ENCODE peak calls at places on chromosomes 1 and 21, in seven cellular contexts. V is GM12878, G is transverse colon, S is sigmoid colon, Y is stomach, F is K562, T is SK-N-SH. Q is an unnamed sample.

GRCh38 chr1:14517813-14518180 is 80.7 kb upstream of the KAZN start:
- DNase-seq in T (no peak), F (no peak), S (no peak), Y (no peak), G (no peak), V (no peak), Q (no peak)

GRCh38 chr1:169874229-169874628 is 19.5 kb downstream of the SCYL3 start:
- DNase-seq in V (no peak), G (no peak), T (no peak), F (no peak), S (no peak), Y (no peak), Q (no peak)

GRCh38 chr21:28943631-28944030 is 49.0 kb downstream of the LTN1 start:
- DNase-seq in S (no peak), T (no peak), V (no peak), F (no peak), G (no peak), Y (no peak), Q (no peak)

GRCh38 chr1:156383023-156383422 is 14.0 kb downstream of the RHBG start:
- DNase-seq in F (peak), S (no peak), G (peak), V (no peak), Y (peak), T (peak), Q (no peak)

GRCh38 chr1:67599085-67599484 is 85.9 kb upstream of the GADD45A start:
- DNase-seq in T (no peak), Y (no peak), G (peak), F (no peak), V (no peak), S (no peak), Q (no peak)

GRCh38 chr1:41500378-41500777 is 15.9 kb upstream of the EDN2 start:
- DNase-seq in S (peak), V (no peak), F (no peak), T (no peak), G (peak), Y (peak), Q (no peak)

GRCh38 chr1:2494323-2494693 is 18.2 kb downstream of the PLCH2 start:
- DNase-seq in Y (no peak), T (no peak), V (no peak), S (peak), G (peak), F (no peak), Q (no peak)

GRCh38 chr1:222987616-222988015 is 155.4 kb downstream of the TLR5 start:
- DNase-seq in V (no peak), S (no peak), G (no peak), T (no peak), Y (no peak), F (no peak), Q (no peak)

GRCh38 chr1:182784556-182785171 is 4.9 kb upstream of the NPL start:
- DNase-seq in T (peak), G (no peak), V (no peak), S (no peak), Y (no peak), F (no peak), Q (no peak)

GRCh38 chr1:31181515-31182343 is 58.0 kb downstream of the NKAIN1 start:
- DNase-seq in V (no peak), Y (peak), G (peak), F (peak), T (peak), S (peak), Q (no peak)

GRCh38 chr1:172338295-172338735 is 82.2 kb upstream of the C1orf105 start:
- DNase-seq in G (no peak), F (no peak), T (no peak), S (no peak), V (peak), Y (no peak), Q (no peak)

GRCh38 chr1:206831605-206832004 is 33.8 kb upstream of the IL20 start:
- DNase-seq in F (no peak), G (no peak), S (no peak), Y (no peak), T (no peak), V (no peak), Q (peak)

GRCh38 chr1:15883326-15883725 is 35.8 kb downstream of the SPEN start:
- DNase-seq in G (no peak), F (no peak), T (no peak), V (no peak), S (no peak), Y (no peak), Q (peak)

GRCh38 chr1:26300586-26301275 is 5.7 kb downstream of the UBXN11 start:
- DNase-seq in F (no peak), G (no peak), Y (no peak), T (no peak), S (no peak), V (no peak), Q (no peak)

GRCh38 chr1:5740865-5741860 is 251.1 kb downstream of the NPHP4 start:
- DNase-seq in S (peak), V (no peak), G (no peak), Y (no peak), F (no peak), T (no peak), Q (no peak)

GRCh38 chr1:111515291-111516007 is 12.0 kb upstream of the ADORA3 start:
- DNase-seq in S (peak), V (no peak), Y (peak), F (no peak), G (peak), T (peak), Q (no peak)

GRCh38 chr1:204319462-204319861 is 40.3 kb downstream of the PLEKHA6 start:
- DNase-seq in S (no peak), F (peak), T (no peak), V (no peak), Y (peak), G (peak), Q (no peak)

GRCh38 chr1:3368711-3369436 is 85.6 kb upstream of the ARHGEF16 start:
- DNase-seq in V (no peak), F (no peak), G (no peak), S (no peak), T (no peak), Y (no peak), Q (no peak)

GRCh38 chr1:11690669-11691301 is 725 bp upstream of the DRAXIN start:
- DNase-seq in T (peak), V (no peak), G (no peak), S (no peak), F (peak), Y (no peak), Q (no peak)

GRCh38 chr1:218294531-218294930 is 9.4 kb downstream of the RRP15 start:
- DNase-seq in S (no peak), F (no peak), Y (no peak), G (no peak), V (no peak), T (no peak), Q (no peak)
- TF ChIP-seq EP300 in S (no peak), F (no peak), Y (no peak), G (no peak), V (no peak), T (no peak), Q (no peak)

GRCh38 chr21:45589686-45590245 is 47.5 kb upstream of the SLC19A1 start:
- DNase-seq in T (no peak), V (no peak), S (peak), Y (peak), G (no peak), F (no peak), Q (no peak)
- H3K4me3 ChIP-seq in T (no peak), V (no peak), S (peak), Y (peak), G (peak), F (peak), Q (peak)

GRCh38 chr1:232319106-232319505 is 310.8 kb downstream of the SIPA1L2 start:
- DNase-seq in T (peak), S (no peak), V (no peak), G (peak), F (no peak), Y (no peak), Q (no peak)
- TF ChIP-seq POLR2AphosphoS5 in T (no peak), S (no peak), V (no peak), G (no peak), F (no peak), Y (no peak), Q (no peak)

DNA sequence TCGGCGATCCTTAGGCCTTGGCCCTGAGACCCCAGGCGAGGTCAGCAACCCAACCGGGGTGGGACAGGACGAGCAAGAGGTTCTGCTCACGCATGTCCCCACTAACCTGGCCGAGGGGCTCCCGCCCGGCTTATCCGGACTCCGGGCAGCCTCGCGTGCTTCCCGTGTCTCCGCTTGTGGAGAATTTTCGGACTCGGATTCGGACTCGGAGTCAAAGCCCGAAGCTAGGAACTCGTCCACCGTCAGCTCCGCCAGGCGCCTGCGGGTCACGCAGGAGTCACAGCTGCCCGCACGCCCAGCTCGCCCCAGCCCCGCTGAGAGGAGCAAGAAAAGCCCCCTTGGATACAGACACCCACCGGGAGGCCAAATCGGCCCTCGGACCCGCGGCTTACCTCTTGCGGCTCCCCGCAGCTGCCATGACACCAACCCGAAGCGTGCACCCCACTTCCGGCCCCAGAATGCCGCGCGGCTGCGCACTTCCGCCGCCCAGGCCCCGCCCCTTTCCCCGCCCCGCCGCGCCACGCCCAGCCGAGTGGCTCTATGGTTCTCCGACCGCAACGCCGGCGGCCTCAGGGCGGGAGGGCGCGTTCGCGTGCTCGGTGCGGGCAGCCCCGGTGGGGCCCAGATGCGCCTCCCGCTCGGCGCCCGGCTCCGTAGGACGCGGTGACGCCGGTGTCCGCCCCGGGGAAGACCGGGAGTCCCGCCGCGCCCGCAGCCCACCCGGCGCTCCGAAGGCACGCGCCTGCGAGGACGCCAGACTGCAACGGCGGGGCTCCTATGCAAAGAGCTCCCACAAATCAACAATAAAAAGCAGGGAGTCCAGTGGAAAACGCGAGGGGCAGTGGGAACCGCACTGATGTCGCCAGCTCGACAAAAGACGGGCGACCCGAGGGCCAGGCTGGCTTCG is at the start of gene NOC2L:
- DNase-seq in T (peak), V (peak), F (peak), Y (peak), G (peak), S (peak), Q (peak)
- TF ChIP-seq EP300 in T (no peak), V (no peak), F (no peak), Y (no peak), G (no peak), S (no peak), Q (no peak)

DNA sequence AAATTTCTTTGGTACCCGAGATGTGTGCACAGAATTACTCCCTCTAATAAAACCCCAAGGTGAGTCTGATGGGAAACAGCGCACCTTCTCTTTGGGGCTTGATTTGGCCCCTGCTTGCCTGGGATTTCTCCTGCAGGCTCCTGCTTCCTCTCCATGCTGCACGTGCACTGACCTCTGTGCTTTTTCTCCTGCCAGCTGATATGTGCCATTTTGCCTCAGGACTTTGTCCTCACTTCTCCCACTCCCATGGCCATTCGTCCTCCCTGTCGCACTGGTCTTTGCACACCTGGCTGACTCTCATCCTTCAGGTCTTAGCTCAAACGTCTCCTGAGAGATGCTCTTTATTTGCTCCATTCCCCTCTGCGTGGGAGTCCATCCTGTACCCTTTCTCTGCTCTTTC is 1.2 kb downstream of the CBR1 start:
- DNase-seq in Y (no peak), T (no peak), F (no peak), V (no peak), G (no peak), S (no peak), Q (no peak)
- H3K4me3 ChIP-seq in Y (peak), T (peak), F (no peak), V (no peak), G (peak), S (no peak), Q (no peak)

DNA sequence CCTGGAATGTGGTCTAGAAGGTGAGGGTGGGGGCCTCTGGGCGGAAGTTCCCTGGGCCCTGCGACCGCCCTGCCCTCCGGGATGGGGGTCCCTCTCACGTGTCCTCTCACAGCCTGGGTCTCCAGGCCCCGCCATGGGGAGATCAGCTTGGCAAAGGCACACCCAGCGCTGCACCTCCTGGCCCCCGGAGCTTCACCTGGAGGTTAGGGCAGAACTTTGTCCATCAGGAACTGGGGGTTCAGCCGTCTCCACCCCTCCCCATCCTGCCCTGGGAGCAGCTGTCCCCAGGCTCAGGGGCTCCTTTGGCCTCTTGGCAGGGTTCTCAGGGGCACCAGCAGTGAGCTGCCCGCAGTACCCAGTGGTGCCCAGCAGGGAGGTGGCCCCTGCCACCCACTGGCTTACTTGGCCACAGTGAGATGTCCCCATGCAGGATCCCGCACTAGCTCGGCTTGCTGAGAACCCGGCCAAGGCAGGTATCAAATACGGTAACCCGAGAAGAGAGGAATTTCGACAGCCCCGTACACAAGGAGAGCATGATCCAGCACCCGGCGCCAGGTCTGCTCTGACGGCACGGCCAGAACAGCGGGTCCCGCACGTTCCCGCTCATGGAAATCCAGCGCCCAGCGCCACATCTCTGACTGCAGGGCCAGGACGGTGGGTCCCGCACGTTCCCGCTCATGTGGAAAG is 36.7 kb downstream of the RRP1 start:
- DNase-seq in S (peak), G (no peak), V (no peak), Y (peak), F (no peak), T (peak), Q (no peak)
- TF ChIP-seq POLR2AphosphoS5 in S (no peak), G (no peak), V (no peak), Y (no peak), F (no peak), T (no peak), Q (no peak)